ENCODE peak calls at places on chromosome 11, in six cellular contexts. One of them, this sample, is unnamed.

GRCh38 chr11:124600924-124601323 is 10.3 kb upstream of the PANX3 start:
- DNase-seq in transverse colon: no peak
- DNase-seq in Peyer's patch: no peak
- DNase-seq in GM12891: no peak
- DNase-seq in heart left ventricle: no peak
- DNase-seq in body of pancreas: no peak
- DNase-seq in this sample: no peak

GRCh38 chr11:12382451-12382850 is 5.1 kb downstream of the PARVA start:
- DNase-seq in GM12891: no peak
- DNase-seq in Peyer's patch: no peak
- DNase-seq in transverse colon: no peak
- DNase-seq in body of pancreas: no peak
- DNase-seq in heart left ventricle: no peak
- DNase-seq in this sample: no peak

GRCh38 chr11:46055371-46055770 is 65.9 kb downstream of the PHF21A start:
- DNase-seq in Peyer's patch: no peak
- DNase-seq in heart left ventricle: no peak
- DNase-seq in transverse colon: no peak
- DNase-seq in GM12891: no peak
- DNase-seq in body of pancreas: no peak
- DNase-seq in this sample: no peak

GRCh38 chr11:103829596-103829995 is 206.8 kb upstream of the DDI1 start:
- DNase-seq in GM12891: no peak
- DNase-seq in transverse colon: no peak
- DNase-seq in body of pancreas: no peak
- DNase-seq in heart left ventricle: no peak
- DNase-seq in Peyer's patch: no peak
- DNase-seq in this sample: no peak

GRCh38 chr11:82718307-82718706 is 15.4 kb downstream of the FAM181B start:
- DNase-seq in body of pancreas: peak; percentile 42
- DNase-seq in GM12891: peak; percentile 18
- DNase-seq in transverse colon: no peak
- DNase-seq in heart left ventricle: no peak
- DNase-seq in Peyer's patch: no peak
- DNase-seq in this sample: peak; percentile 32

GRCh38 chr11:9260182-9261146 is 4.7 kb downstream of the DENND5A start:
- DNase-seq in heart left ventricle: no peak
- DNase-seq in body of pancreas: no peak
- DNase-seq in Peyer's patch: peak; percentile 40
- DNase-seq in GM12891: no peak
- DNase-seq in transverse colon: no peak
- DNase-seq in this sample: no peak

GRCh38 chr11:58004664-58005063 is 19.0 kb upstream of the OR9Q1 start:
- DNase-seq in transverse colon: no peak
- DNase-seq in heart left ventricle: peak; percentile 32
- DNase-seq in body of pancreas: no peak
- DNase-seq in GM12891: no peak
- DNase-seq in Peyer's patch: no peak
- DNase-seq in this sample: no peak

GRCh38 chr11:126595560-126595959 is 240.1 kb downstream of the ST3GAL4 start:
- DNase-seq in transverse colon: no peak
- DNase-seq in heart left ventricle: no peak
- DNase-seq in GM12891: no peak
- DNase-seq in Peyer's patch: no peak
- DNase-seq in body of pancreas: no peak
- DNase-seq in this sample: no peak

GRCh38 chr11:17267576-17267975 is 9.0 kb upstream of the NUCB2 start:
- DNase-seq in Peyer's patch: no peak
- DNase-seq in transverse colon: no peak
- DNase-seq in GM12891: no peak
- DNase-seq in body of pancreas: no peak
- DNase-seq in heart left ventricle: no peak
- DNase-seq in this sample: no peak

GRCh38 chr11:60343094-60343704 is 16.1 kb downstream of the MS4A6E start:
- DNase-seq in GM12891: no peak
- DNase-seq in Peyer's patch: no peak
- DNase-seq in heart left ventricle: no peak
- DNase-seq in body of pancreas: no peak
- DNase-seq in transverse colon: no peak
- DNase-seq in this sample: no peak

DNA sequence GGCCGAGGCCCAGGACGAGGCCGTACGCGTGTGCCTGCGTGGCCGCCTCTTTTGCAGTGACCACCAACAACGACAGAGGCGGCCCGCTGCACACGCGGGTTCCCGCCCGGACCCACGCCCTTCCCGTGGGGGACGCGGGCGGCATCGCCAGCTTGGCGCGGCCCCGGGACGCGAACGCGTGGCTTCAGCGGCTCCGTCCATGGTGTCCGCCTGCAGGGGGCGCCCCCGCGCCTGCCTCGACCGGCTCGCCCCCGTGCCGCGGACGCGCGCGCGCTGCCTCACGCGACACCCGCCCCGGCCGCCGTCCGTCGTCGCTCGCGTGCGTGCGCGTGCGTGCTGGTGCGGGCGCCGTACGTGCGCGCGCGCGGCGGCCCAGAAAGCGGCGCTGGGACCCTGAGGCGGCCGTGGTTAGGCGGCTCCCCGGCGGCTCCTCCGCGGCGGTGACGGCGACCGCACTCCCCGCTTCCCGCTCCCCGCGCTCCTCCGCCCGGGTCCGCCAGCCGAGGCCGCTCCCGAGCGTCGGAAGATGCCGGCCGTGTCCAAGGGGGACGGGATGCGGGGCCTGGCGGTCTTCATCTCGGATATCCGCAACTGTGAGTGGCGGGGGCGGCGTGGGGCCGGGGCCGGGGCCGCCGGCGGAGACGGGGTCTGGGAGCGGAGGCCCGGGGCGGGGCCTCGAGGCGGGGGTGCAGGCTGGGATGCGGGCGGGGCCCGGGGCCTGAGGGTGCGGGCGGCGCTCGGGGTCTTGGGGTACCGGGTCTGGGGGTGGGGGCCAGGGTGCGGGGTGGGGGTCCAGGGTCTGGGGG is at the start of gene AP2A2:
- DNase-seq in heart left ventricle: peak; percentile 92
- DNase-seq in body of pancreas: peak; percentile 90
- DNase-seq in transverse colon: peak; percentile 93
- DNase-seq in GM12891: peak; percentile 97
- DNase-seq in Peyer's patch: peak; percentile 85
- DNase-seq in this sample: peak; percentile 88
- TF ChIP-seq POLR2A in heart left ventricle: no peak
- TF ChIP-seq POLR2A in body of pancreas: peak; percentile 73
- TF ChIP-seq POLR2A in transverse colon: peak; percentile 52
- TF ChIP-seq POLR2A in GM12891: no peak
- TF ChIP-seq POLR2A in Peyer's patch: peak; percentile 70
- TF ChIP-seq POLR2A in this sample: no peak

GRCh38 chr11:32088117-32088941 is 2.5 kb upstream of the RCN1 start:
- DNase-seq in GM12891: no peak
- DNase-seq in body of pancreas: peak; percentile 78
- DNase-seq in Peyer's patch: no peak
- DNase-seq in transverse colon: no peak
- DNase-seq in heart left ventricle: peak; percentile 81
- DNase-seq in this sample: peak; percentile 75

GRCh38 chr11:32092581-32093170 is 1.8 kb downstream of the RCN1 start:
- DNase-seq in transverse colon: no peak
- DNase-seq in heart left ventricle: no peak
- DNase-seq in body of pancreas: no peak
- DNase-seq in Peyer's patch: no peak
- DNase-seq in GM12891: no peak
- DNase-seq in this sample: no peak

GRCh38 chr11:32087602-32088001 is 3.3 kb upstream of the RCN1 start:
- DNase-seq in heart left ventricle: no peak
- DNase-seq in body of pancreas: no peak
- DNase-seq in GM12891: no peak
- DNase-seq in Peyer's patch: no peak
- DNase-seq in transverse colon: no peak
- DNase-seq in this sample: no peak

GRCh38 chr11:32094931-32095330 is 4.1 kb downstream of the RCN1 start:
- DNase-seq in body of pancreas: no peak
- DNase-seq in transverse colon: no peak
- DNase-seq in Peyer's patch: no peak
- DNase-seq in GM12891: no peak
- DNase-seq in heart left ventricle: no peak
- DNase-seq in this sample: no peak

DNA sequence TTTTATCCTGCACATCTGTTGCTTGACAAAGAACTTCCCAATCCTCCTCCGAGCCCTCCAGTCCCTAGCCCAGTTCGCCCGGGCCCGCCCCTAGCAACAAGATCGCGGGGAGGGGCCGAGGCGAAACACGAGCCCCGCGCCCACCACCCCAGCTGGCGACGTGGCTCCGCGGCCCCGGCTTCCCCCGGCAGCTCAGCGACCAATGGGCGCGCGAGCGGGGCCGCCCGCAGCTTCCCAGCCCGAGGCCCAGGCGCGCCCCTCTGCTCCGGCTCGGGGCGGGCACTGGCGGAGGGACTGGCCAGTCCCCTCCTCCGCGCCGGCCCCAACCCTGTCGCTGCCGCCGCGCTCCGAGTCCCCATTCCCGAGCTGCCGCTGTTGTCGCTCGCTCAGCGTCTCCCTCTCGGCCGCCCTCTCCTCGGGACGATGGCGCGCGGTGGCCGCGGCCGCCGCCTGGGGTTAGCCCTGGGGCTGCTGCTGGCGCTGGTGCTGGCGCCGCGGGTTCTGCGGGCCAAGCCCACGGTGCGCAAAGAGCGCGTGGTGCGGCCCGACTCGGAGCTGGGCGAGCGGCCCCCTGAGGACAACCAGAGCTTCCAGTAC is at the start of gene RCN1:
- DNase-seq in body of pancreas: peak; percentile 44
- DNase-seq in Peyer's patch: peak; percentile 25
- DNase-seq in heart left ventricle: peak; percentile 80
- DNase-seq in transverse colon: peak; percentile 57
- DNase-seq in GM12891: peak; percentile 54
- DNase-seq in this sample: peak; percentile 68
- TF ChIP-seq POLR2A in body of pancreas: peak; percentile 55
- TF ChIP-seq POLR2A in Peyer's patch: no peak
- TF ChIP-seq POLR2A in heart left ventricle: no peak
- TF ChIP-seq POLR2A in transverse colon: peak; percentile 47
- TF ChIP-seq POLR2A in GM12891: no peak
- TF ChIP-seq POLR2A in this sample: no peak

DNA sequence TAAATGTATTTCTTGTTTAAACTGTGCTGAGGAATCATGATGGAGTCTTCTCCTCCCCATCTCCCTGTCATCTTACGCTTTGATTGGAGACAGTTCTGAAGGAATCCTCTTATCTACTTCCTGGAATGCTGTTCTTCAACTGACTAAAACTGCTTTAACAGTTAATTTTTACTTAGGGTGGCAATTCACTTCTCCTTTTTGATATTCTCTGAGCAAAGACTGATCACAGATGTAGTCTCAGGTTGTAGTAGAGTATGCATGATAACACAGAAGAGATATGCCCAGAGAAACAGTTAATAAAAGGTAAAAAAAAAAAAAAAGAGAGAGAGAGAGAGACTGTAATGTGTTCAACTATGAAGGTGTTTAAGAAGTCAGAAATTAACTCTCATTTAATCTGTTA is 1.4 kb upstream of the CASP5 start:
- DNase-seq in body of pancreas: no peak
- DNase-seq in GM12891: no peak
- DNase-seq in Peyer's patch: no peak
- DNase-seq in transverse colon: no peak
- DNase-seq in heart left ventricle: no peak
- DNase-seq in this sample: no peak
- TF ChIP-seq POLR2A in body of pancreas: no peak
- TF ChIP-seq POLR2A in GM12891: no peak
- TF ChIP-seq POLR2A in Peyer's patch: no peak
- TF ChIP-seq POLR2A in transverse colon: no peak
- TF ChIP-seq POLR2A in heart left ventricle: no peak
- TF ChIP-seq POLR2A in this sample: no peak

GRCh38 chr11:108647387-108647700 is 17.5 kb upstream of the DDX10 start:
- DNase-seq in Peyer's patch: no peak
- DNase-seq in body of pancreas: no peak
- DNase-seq in transverse colon: no peak
- DNase-seq in heart left ventricle: no peak
- DNase-seq in GM12891: no peak
- DNase-seq in this sample: no peak
- TF ChIP-seq POLR2A in Peyer's patch: no peak
- TF ChIP-seq POLR2A in body of pancreas: no peak
- TF ChIP-seq POLR2A in transverse colon: no peak
- TF ChIP-seq POLR2A in heart left ventricle: no peak
- TF ChIP-seq POLR2A in GM12891: no peak
- TF ChIP-seq POLR2A in this sample: no peak